ENCODE peak calls at places on chromosome 15, in six cellular contexts. P, R, Y, A, Z and S are unnamed samples.

GRCh38 chr15:64842099-64842940 is 605 bp downstream of the PLEKHO2 start:
- DNase-seq in P (peak; percentile 31), R (peak; percentile 45), Y (no peak), A (no peak), Z (no peak), S (peak; percentile 21)

GRCh38 chr15:66595332-66595731 is 29.5 kb upstream of the LCTL start:
- DNase-seq in P (no peak), R (no peak), Y (no peak), A (no peak), Z (no peak), S (no peak)

GRCh38 chr15:80105193-80105984 is 45.9 kb downstream of the ZFAND6 start:
- DNase-seq in P (peak; percentile 91), R (no peak), Y (no peak), A (no peak), Z (peak; percentile 37), S (no peak)

GRCh38 chr15:43253431-43254403 is 13.0 kb downstream of the TGM5 start:
- DNase-seq in P (peak; percentile 12), R (no peak), Y (peak; percentile 20), A (no peak), Z (no peak), S (no peak)

GRCh38 chr15:50137330-50137761 is 18.3 kb upstream of the ATP8B4 start:
- DNase-seq in P (peak; percentile 84), R (no peak), Y (no peak), A (no peak), Z (peak; percentile 79), S (no peak)

GRCh38 chr15:26260517-26261133 is 397.5 kb upstream of the ATP10A start:
- DNase-seq in P (no peak), R (peak; percentile 69), Y (no peak), A (peak; percentile 5), Z (no peak), S (peak; percentile 60)

GRCh38 chr15:82135645-82136044 is 89.8 kb upstream of the MEX3B start:
- DNase-seq in P (peak; percentile 53), R (no peak), Y (no peak), A (no peak), Z (no peak), S (no peak)

GRCh38 chr15:46312133-46312740 is 677.4 kb downstream of the SQOR start:
- DNase-seq in P (peak; percentile 44), R (peak; percentile 94), Y (peak; percentile 84), A (peak; percentile 9), Z (peak; percentile 2), S (peak; percentile 88)

GRCh38 chr15:98681061-98681460 is 32.7 kb downstream of the IGF1R start:
- DNase-seq in P (no peak), R (no peak), Y (no peak), A (no peak), Z (no peak), S (no peak)